ENCODE peak calls at places on chromosomes 7 and 10, in nine cellular contexts. One of them, this sample, is unnamed.

GRCh38 chr10:100370561-100370975 is 23.5 kb downstream of the SCD start:
- DNase-seq in aorta: no peak
- DNase-seq in effector memory CD4-positive, alpha-beta T cell: peak; percentile 26
- DNase-seq in pancreas: peak; percentile 41
- DNase-seq in epithelial cell of esophagus: peak; percentile 75
- DNase-seq in ovary: no peak
- DNase-seq in keratinocyte: no peak
- DNase-seq in endodermal cell: no peak
- DNase-seq in GM12865: no peak
- DNase-seq in this sample: no peak

GRCh38 chr7:18361756-18362155 is 133.8 kb upstream of the HDAC9 start:
- DNase-seq in aorta: no peak
- DNase-seq in effector memory CD4-positive, alpha-beta T cell: no peak
- DNase-seq in pancreas: no peak
- DNase-seq in epithelial cell of esophagus: peak; percentile 50
- DNase-seq in ovary: peak; percentile 36
- DNase-seq in keratinocyte: no peak
- DNase-seq in endodermal cell: peak; percentile 85
- DNase-seq in GM12865: no peak
- DNase-seq in this sample: no peak

GRCh38 chr7:77226357-77226839 is 26.8 kb upstream of the FGL2 start:
- DNase-seq in aorta: no peak
- DNase-seq in effector memory CD4-positive, alpha-beta T cell: no peak
- DNase-seq in pancreas: no peak
- DNase-seq in epithelial cell of esophagus: no peak
- DNase-seq in ovary: no peak
- DNase-seq in keratinocyte: no peak
- DNase-seq in endodermal cell: no peak
- DNase-seq in GM12865: no peak
- DNase-seq in this sample: no peak

GRCh38 chr7:150405584-150406310 is 26.6 kb downstream of the ZNF775 start:
- DNase-seq in aorta: peak; percentile 75
- DNase-seq in effector memory CD4-positive, alpha-beta T cell: no peak
- DNase-seq in pancreas: no peak
- DNase-seq in epithelial cell of esophagus: no peak
- DNase-seq in ovary: no peak
- DNase-seq in keratinocyte: no peak
- DNase-seq in endodermal cell: peak; percentile 85
- DNase-seq in GM12865: peak; percentile 59
- DNase-seq in this sample: peak; percentile 86

GRCh38 chr7:18997477-18998130 is 119.8 kb downstream of the TWIST1 start:
- DNase-seq in aorta: no peak
- DNase-seq in effector memory CD4-positive, alpha-beta T cell: no peak
- DNase-seq in pancreas: no peak
- DNase-seq in epithelial cell of esophagus: no peak
- DNase-seq in ovary: no peak
- DNase-seq in keratinocyte: no peak
- DNase-seq in endodermal cell: no peak
- DNase-seq in GM12865: no peak
- DNase-seq in this sample: no peak

GRCh38 chr10:22620140-22620857 is 94.1 kb downstream of the PIP4K2A start:
- DNase-seq in aorta: peak; percentile 94
- DNase-seq in effector memory CD4-positive, alpha-beta T cell: no peak
- DNase-seq in pancreas: peak; percentile 27
- DNase-seq in epithelial cell of esophagus: peak; percentile 93
- DNase-seq in ovary: peak; percentile 75
- DNase-seq in keratinocyte: peak; percentile 75
- DNase-seq in endodermal cell: no peak
- DNase-seq in GM12865: peak; percentile 48
- DNase-seq in this sample: no peak

GRCh38 chr10:100297242-100297641 is 10.8 kb upstream of the BLOC1S2 start:
- DNase-seq in aorta: no peak
- DNase-seq in effector memory CD4-positive, alpha-beta T cell: no peak
- DNase-seq in pancreas: no peak
- DNase-seq in epithelial cell of esophagus: no peak
- DNase-seq in ovary: no peak
- DNase-seq in keratinocyte: no peak
- DNase-seq in endodermal cell: no peak
- DNase-seq in GM12865: no peak
- DNase-seq in this sample: no peak

GRCh38 chr7:98559958-98560357 is 57.1 kb upstream of the NPTX2 start:
- DNase-seq in aorta: no peak
- DNase-seq in effector memory CD4-positive, alpha-beta T cell: no peak
- DNase-seq in pancreas: no peak
- DNase-seq in epithelial cell of esophagus: no peak
- DNase-seq in ovary: no peak
- DNase-seq in keratinocyte: no peak
- DNase-seq in endodermal cell: peak; percentile 65
- DNase-seq in GM12865: peak; percentile 5
- DNase-seq in this sample: peak; percentile 60

GRCh38 chr7:127799535-127800305 is 147.7 kb downstream of the SND1 start:
- DNase-seq in aorta: no peak
- DNase-seq in effector memory CD4-positive, alpha-beta T cell: no peak
- DNase-seq in pancreas: no peak
- DNase-seq in epithelial cell of esophagus: no peak
- DNase-seq in ovary: no peak
- DNase-seq in keratinocyte: no peak
- DNase-seq in endodermal cell: no peak
- DNase-seq in GM12865: no peak
- DNase-seq in this sample: no peak

GRCh38 chr10:9792181-9792580 is 1225.5 kb upstream of the CELF2 start:
- DNase-seq in aorta: no peak
- DNase-seq in effector memory CD4-positive, alpha-beta T cell: no peak
- DNase-seq in pancreas: no peak
- DNase-seq in epithelial cell of esophagus: peak; percentile 38
- DNase-seq in ovary: no peak
- DNase-seq in keratinocyte: no peak
- DNase-seq in endodermal cell: no peak
- DNase-seq in GM12865: no peak
- DNase-seq in this sample: no peak

GRCh38 chr10:131320860-131321604 is 9.5 kb upstream of the TCERG1L start:
- DNase-seq in aorta: no peak
- DNase-seq in effector memory CD4-positive, alpha-beta T cell: no peak
- DNase-seq in pancreas: no peak
- DNase-seq in epithelial cell of esophagus: no peak
- DNase-seq in ovary: no peak
- DNase-seq in keratinocyte: no peak
- DNase-seq in endodermal cell: peak; percentile 68
- DNase-seq in GM12865: no peak
- DNase-seq in this sample: peak; percentile 67

GRCh38 chr7:48083114-48083830 is 5.8 kb upstream of the UPP1 start:
- DNase-seq in aorta: no peak
- DNase-seq in effector memory CD4-positive, alpha-beta T cell: no peak
- DNase-seq in pancreas: no peak
- DNase-seq in epithelial cell of esophagus: no peak
- DNase-seq in ovary: no peak
- DNase-seq in keratinocyte: no peak
- DNase-seq in endodermal cell: peak; percentile 33
- DNase-seq in GM12865: peak; percentile 16
- DNase-seq in this sample: no peak

GRCh38 chr10:86349940-86350630 is 16.5 kb downstream of the GRID1 start:
- DNase-seq in aorta: peak; percentile 57
- DNase-seq in effector memory CD4-positive, alpha-beta T cell: no peak
- DNase-seq in pancreas: no peak
- DNase-seq in epithelial cell of esophagus: no peak
- DNase-seq in ovary: no peak
- DNase-seq in keratinocyte: no peak
- DNase-seq in endodermal cell: no peak
- DNase-seq in GM12865: no peak
- DNase-seq in this sample: no peak

GRCh38 chr7:84941291-84941690 is 245.6 kb downstream of the SEMA3D start:
- DNase-seq in aorta: no peak
- DNase-seq in effector memory CD4-positive, alpha-beta T cell: no peak
- DNase-seq in pancreas: no peak
- DNase-seq in epithelial cell of esophagus: no peak
- DNase-seq in ovary: no peak
- DNase-seq in keratinocyte: no peak
- DNase-seq in endodermal cell: no peak
- DNase-seq in GM12865: no peak
- DNase-seq in this sample: no peak
- H3K4me3 ChIP-seq in aorta: no peak overlapping the region
- H3K4me3 ChIP-seq in effector memory CD4-positive, alpha-beta T cell: no peak overlapping the region
- H3K4me3 ChIP-seq in pancreas: no peak overlapping the region
- H3K4me3 ChIP-seq in epithelial cell of esophagus: no peak overlapping the region
- H3K4me3 ChIP-seq in ovary: no peak overlapping the region
- H3K4me3 ChIP-seq in keratinocyte: no peak overlapping the region
- H3K4me3 ChIP-seq in endodermal cell: no peak overlapping the region
- H3K4me3 ChIP-seq in GM12865: no peak overlapping the region
- H3K4me3 ChIP-seq in this sample: no peak overlapping the region

GRCh38 chr7:36283711-36284130 is 105.9 kb upstream of the ANLN start:
- DNase-seq in aorta: no peak
- DNase-seq in effector memory CD4-positive, alpha-beta T cell: no peak
- DNase-seq in pancreas: no peak
- DNase-seq in epithelial cell of esophagus: no peak
- DNase-seq in ovary: no peak
- DNase-seq in keratinocyte: no peak
- DNase-seq in endodermal cell: peak; percentile 69
- DNase-seq in GM12865: peak; percentile 76
- DNase-seq in this sample: no peak
- H3K4me3 ChIP-seq in aorta: no peak overlapping the region
- H3K4me3 ChIP-seq in effector memory CD4-positive, alpha-beta T cell: no peak overlapping the region
- H3K4me3 ChIP-seq in pancreas: no peak overlapping the region
- H3K4me3 ChIP-seq in epithelial cell of esophagus: no peak overlapping the region
- H3K4me3 ChIP-seq in ovary: no peak overlapping the region
- H3K4me3 ChIP-seq in keratinocyte: no peak overlapping the region
- H3K4me3 ChIP-seq in endodermal cell: no peak overlapping the region
- H3K4me3 ChIP-seq in GM12865: no peak overlapping the region
- H3K4me3 ChIP-seq in this sample: no peak overlapping the region

GRCh38 chr7:131555565-131556054 is 818 bp downstream of the PODXL start:
- DNase-seq in aorta: no peak
- DNase-seq in effector memory CD4-positive, alpha-beta T cell: no peak
- DNase-seq in pancreas: no peak
- DNase-seq in epithelial cell of esophagus: no peak
- DNase-seq in ovary: no peak
- DNase-seq in keratinocyte: no peak
- DNase-seq in endodermal cell: no peak
- DNase-seq in GM12865: no peak
- DNase-seq in this sample: no peak

GRCh38 chr7:131556055-131556911 is at the start of gene PODXL:
- DNase-seq in aorta: peak; percentile 89
- DNase-seq in effector memory CD4-positive, alpha-beta T cell: peak; percentile 38
- DNase-seq in pancreas: peak; percentile 88
- DNase-seq in epithelial cell of esophagus: peak; percentile 58
- DNase-seq in ovary: peak; percentile 66
- DNase-seq in keratinocyte: no peak
- DNase-seq in endodermal cell: peak; percentile 93
- DNase-seq in GM12865: peak; percentile 79
- DNase-seq in this sample: peak; percentile 99

GRCh38 chr7:131556912-131557457 is 557 bp upstream of the PODXL start:
- DNase-seq in aorta: no peak
- DNase-seq in effector memory CD4-positive, alpha-beta T cell: no peak
- DNase-seq in pancreas: no peak
- DNase-seq in epithelial cell of esophagus: no peak
- DNase-seq in ovary: no peak
- DNase-seq in keratinocyte: no peak
- DNase-seq in endodermal cell: peak; percentile 88
- DNase-seq in GM12865: no peak
- DNase-seq in this sample: no peak

GRCh38 chr7:131553906-131554305 is 2.5 kb downstream of the PODXL start:
- DNase-seq in aorta: no peak
- DNase-seq in effector memory CD4-positive, alpha-beta T cell: no peak
- DNase-seq in pancreas: no peak
- DNase-seq in epithelial cell of esophagus: no peak
- DNase-seq in ovary: no peak
- DNase-seq in keratinocyte: no peak
- DNase-seq in endodermal cell: no peak
- DNase-seq in GM12865: no peak
- DNase-seq in this sample: peak; percentile 48

DNA sequence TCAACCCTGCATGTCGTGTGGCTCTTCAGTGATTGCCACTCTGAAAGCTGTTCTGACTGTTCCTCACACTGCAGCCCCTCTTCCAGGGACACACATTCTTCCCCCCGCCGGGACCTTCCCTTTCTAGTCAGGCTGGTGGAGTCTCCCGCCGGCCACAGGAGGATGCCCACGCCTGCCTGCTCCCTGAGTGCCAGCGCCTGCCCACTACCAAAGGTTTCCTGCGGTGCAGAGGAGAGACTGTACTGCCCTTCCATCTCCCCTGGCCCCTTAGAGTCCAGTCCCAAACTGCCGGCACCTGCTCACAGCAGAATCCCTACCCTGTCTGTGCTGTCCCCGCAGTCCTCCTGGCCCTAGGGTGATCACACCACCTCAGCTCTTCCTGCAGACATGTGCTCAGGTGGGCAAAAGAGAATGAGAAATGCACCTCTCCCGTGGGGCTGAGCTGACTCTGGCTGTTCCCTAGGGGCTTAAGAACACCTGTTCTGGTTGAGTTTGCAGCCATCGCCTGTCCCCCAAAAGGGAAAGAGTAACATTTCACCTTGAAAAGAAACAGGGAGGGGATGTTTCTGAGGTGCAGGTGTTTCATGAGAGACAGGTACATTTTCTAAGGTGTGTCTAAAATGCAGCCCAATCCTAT is 1.4 kb downstream of the PODXL start:
- DNase-seq in aorta: no peak
- DNase-seq in effector memory CD4-positive, alpha-beta T cell: no peak
- DNase-seq in pancreas: no peak
- DNase-seq in epithelial cell of esophagus: no peak
- DNase-seq in ovary: no peak
- DNase-seq in keratinocyte: no peak
- DNase-seq in endodermal cell: no peak
- DNase-seq in GM12865: no peak
- DNase-seq in this sample: peak; percentile 52
- H3K4me3 ChIP-seq in aorta: no peak overlapping the region
- H3K4me3 ChIP-seq in effector memory CD4-positive, alpha-beta T cell: no peak overlapping the region
- H3K4me3 ChIP-seq in pancreas: peak overlapping the region; percentile 77
- H3K4me3 ChIP-seq in epithelial cell of esophagus: no peak overlapping the region
- H3K4me3 ChIP-seq in ovary: peak overlapping the region; percentile 65
- H3K4me3 ChIP-seq in keratinocyte: no peak overlapping the region
- H3K4me3 ChIP-seq in endodermal cell: peak overlapping the region; percentile 99
- H3K4me3 ChIP-seq in GM12865: no peak overlapping the region
- H3K4me3 ChIP-seq in this sample: peak overlapping the region; percentile 86

DNA sequence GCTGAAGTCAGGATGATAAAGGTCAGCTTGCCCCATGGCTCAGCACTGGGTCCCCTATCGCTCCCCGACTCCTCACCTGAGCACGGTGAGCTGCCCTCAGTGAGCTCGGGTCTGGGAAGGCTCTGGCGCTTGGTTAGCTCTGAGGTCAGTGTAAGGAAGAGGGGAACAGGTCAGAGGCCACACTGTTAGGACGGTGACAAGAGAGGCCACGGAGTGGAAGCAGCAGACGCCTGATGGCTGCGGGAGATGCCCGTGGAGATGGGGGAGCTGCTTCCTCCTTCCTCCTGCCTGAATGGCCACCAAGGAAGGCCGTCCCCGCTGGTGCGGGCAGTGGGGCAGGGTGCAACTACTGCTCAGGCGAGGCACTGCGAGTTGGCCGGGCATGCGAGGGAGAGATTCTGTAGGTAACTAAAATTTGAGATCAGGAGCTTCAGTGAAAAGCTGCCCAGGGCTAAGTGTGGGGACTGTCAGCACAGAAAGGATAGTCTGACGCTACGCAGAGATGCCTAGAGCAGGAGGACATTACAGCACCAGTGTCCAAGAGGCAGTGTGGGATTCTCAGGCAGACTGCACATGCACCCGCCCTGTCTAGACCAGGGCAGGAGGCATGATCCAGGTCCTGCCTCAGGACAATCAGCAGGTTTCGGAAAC is 231.3 kb upstream of the GRB10 start:
- DNase-seq in aorta: no peak
- DNase-seq in effector memory CD4-positive, alpha-beta T cell: no peak
- DNase-seq in pancreas: no peak
- DNase-seq in epithelial cell of esophagus: no peak
- DNase-seq in ovary: no peak
- DNase-seq in keratinocyte: no peak
- DNase-seq in endodermal cell: no peak
- DNase-seq in GM12865: no peak
- DNase-seq in this sample: peak; percentile 35
- H3K4me3 ChIP-seq in aorta: no peak overlapping the region
- H3K4me3 ChIP-seq in effector memory CD4-positive, alpha-beta T cell: no peak overlapping the region
- H3K4me3 ChIP-seq in pancreas: no peak overlapping the region
- H3K4me3 ChIP-seq in epithelial cell of esophagus: no peak overlapping the region
- H3K4me3 ChIP-seq in ovary: no peak overlapping the region
- H3K4me3 ChIP-seq in keratinocyte: no peak overlapping the region
- H3K4me3 ChIP-seq in endodermal cell: no peak overlapping the region
- H3K4me3 ChIP-seq in GM12865: no peak overlapping the region
- H3K4me3 ChIP-seq in this sample: no peak overlapping the region